ENCODE peak calls at places on chromosomes 6 and 20, in four cellular contexts. C is vagina; Y is activated CD4-positive, alpha-beta T cell treated with anti-CD3 and anti-CD28 coated beads, Interleukin-2, amount 10 ng/mL, durations not matched to agents 7 days and 5 days; K is amniotic stem cell. D is an unnamed sample.

GRCh38 chr6:153210083-153210482 is 79.0 kb upstream of the RGS17 start:
- DNase-seq in K (no peak), Y (peak), C (no peak), D (no peak)

GRCh38 chr6:88843040-88843439 is 120.4 kb downstream of the RNGTT start:
- DNase-seq in K (peak), C (no peak), Y (no peak), D (no peak)

GRCh38 chr6:167684276-167685104 is 142.2 kb upstream of the AFDN start:
- DNase-seq in C (no peak), Y (no peak), K (no peak), D (no peak)

GRCh38 chr6:125154184-125155135 is 887 bp downstream of the TPD52L1 start:
- DNase-seq in K (no peak), C (no peak), Y (peak), D (no peak)

GRCh38 chr6:118203421-118204000 is 296.4 kb downstream of the SLC35F1 start:
- DNase-seq in K (no peak), Y (no peak), C (no peak), D (no peak)

GRCh38 chr6:81995548-81996289 is 243.2 kb upstream of the TENT5A start:
- DNase-seq in C (no peak), K (no peak), Y (no peak), D (no peak)

GRCh38 chr6:107657755-107658461 is 166.2 kb downstream of the SCML4 start:
- DNase-seq in Y (peak), K (peak), C (no peak), D (no peak)

GRCh38 chr6:116572162-116572561 is 858 bp downstream of the RWDD1 start:
- DNase-seq in C (no peak), K (no peak), Y (peak), D (no peak)

GRCh38 chr6:2197177-2197671 is 48.2 kb downstream of the GMDS start:
- DNase-seq in C (no peak), Y (no peak), K (no peak), D (no peak)

GRCh38 chr6:26342106-26342999 is 22.6 kb upstream of the BTN3A2 start:
- DNase-seq in Y (no peak), K (no peak), C (no peak), D (no peak)

GRCh38 chr6:74356385-74356784 is 660.4 kb downstream of the CD109 start:
- DNase-seq in Y (no peak), K (no peak), C (no peak), D (no peak)

GRCh38 chr6:11439017-11439420 is 98.5 kb upstream of the TMEM170B start:
- DNase-seq in Y (no peak), C (no peak), K (no peak), D (no peak)

GRCh38 chr6:82862543-82862942 is 203.1 kb downstream of the UBE3D start:
- DNase-seq in Y (no peak), C (no peak), K (no peak), D (no peak)

GRCh38 chr20:49801882-49802281 is 10.7 kb upstream of the SLC9A8 start:
- DNase-seq in C (no peak), Y (no peak), K (no peak), D (no peak)

GRCh38 chr6:22043284-22043962 is 253.4 kb downstream of the PRL start:
- DNase-seq in Y (no peak), K (no peak), C (no peak), D (no peak)

GRCh38 chr20:43430265-43430664 is 27.4 kb upstream of the SRSF6 start:
- DNase-seq in C (no peak), Y (no peak), K (no peak), D (no peak)

GRCh38 chr6:151847064-151847463 is 39.6 kb downstream of the ESR1 start:
- DNase-seq in C (no peak), K (peak), Y (peak), D (peak)

GRCh38 chr6:34536251-34536958 is 19.7 kb downstream of the SPDEF start:
- DNase-seq in Y (no peak), K (no peak), C (no peak), D (no peak)

GRCh38 chr20:48879609-48880008 is 41.9 kb upstream of the ARFGEF2 start:
- DNase-seq in C (no peak), Y (no peak), K (no peak), D (no peak)

GRCh38 chr6:10613077-10613476 is 81.3 kb downstream of the C6orf52 start:
- DNase-seq in Y (no peak), C (no peak), K (no peak), D (no peak)

GRCh38 chr6:25637946-25638345 is 14.1 kb upstream of the SCGN start:
- DNase-seq in K (no peak), Y (no peak), C (no peak), D (no peak)

D was measured in HS-27A.